ENCODE peak calls at places on chromosomes 3 and 15, in four cellular contexts. B, L, C and D are unnamed samples.

GRCh38 chr3:182785756-182786155 is 7.5 kb upstream of the ATP11B start:
- DNase-seq in B (no peak), L (no peak), C (no peak), D (no peak)

GRCh38 chr3:189260556-189261493 is 89.1 kb downstream of the TPRG1 start:
- DNase-seq in C (peak; percentile 7), B (no peak), L (no peak), D (peak; percentile 46)

GRCh38 chr3:34376691-34377090 is 578.3 kb downstream of the PDCD6IP start:
- DNase-seq in C (no peak), B (no peak), L (no peak), D (no peak)

GRCh38 chr3:46566040-46566631 is at the start of gene LRRC2:
- DNase-seq in C (peak; percentile 68), B (peak; percentile 17), L (no peak), D (peak; percentile 81)

GRCh38 chr15:33985287-33985686 is 17.0 kb downstream of the CHRM5 start:
- DNase-seq in C (peak; percentile 22), B (no peak), L (no peak), D (peak; percentile 78)

GRCh38 chr3:65348596-65348995 is 660.8 kb upstream of the ADAMTS9 start:
- DNase-seq in B (no peak), C (peak; percentile 19), L (no peak), D (peak; percentile 61)

GRCh38 chr3:174330303-174330702 is 528.8 kb upstream of the NAALADL2 start:
- DNase-seq in B (no peak), C (no peak), L (no peak), D (peak; percentile 87)

GRCh38 chr15:42118650-42119531 is 24.5 kb upstream of the PLA2G4D start:
- DNase-seq in L (no peak), C (peak; percentile 49), B (peak; percentile 19), D (peak; percentile 12)

GRCh38 chr15:53830707-53831386 is 71.4 kb upstream of the WDR72 start:
- DNase-seq in B (no peak), L (no peak), C (peak; percentile 37), D (no peak)

GRCh38 chr15:43390723-43391122 is 19.8 kb downstream of the TUBGCP4 start:
- DNase-seq in L (no peak), B (no peak), C (no peak), D (peak; percentile 28)

GRCh38 chr3:195835791-195836190 is 24.1 kb upstream of the MUC4 start:
- DNase-seq in B (no peak), L (no peak), C (no peak), D (no peak)

GRCh38 chr15:74317820-74318375 is 49.5 kb downstream of the CYP11A1 start:
- DNase-seq in L (no peak), B (no peak), C (peak; percentile 70), D (peak; percentile 94)

GRCh38 chr15:56978898-56979662 is 60.6 kb downstream of the TCF12 start:
- DNase-seq in B (no peak), C (no peak), L (no peak), D (peak; percentile 69)

GRCh38 chr15:50501815-50502214 is 44.7 kb downstream of the USP50 start:
- DNase-seq in L (no peak), B (no peak), C (no peak), D (no peak)

GRCh38 chr3:9820944-9821343 is 10.9 kb downstream of the TTLL3 start:
- DNase-seq in C (no peak), L (no peak), B (no peak), D (peak; percentile 31)

GRCh38 chr15:23035964-23036566 is 3.3 kb downstream of the TUBGCP5 start:
- DNase-seq in L (no peak), C (peak; percentile 57), B (peak; percentile 67), D (peak; percentile 71)

GRCh38 chr15:100711479-100712130 is 109.2 kb downstream of the ASB7 start:
- DNase-seq in C (no peak), L (no peak), B (no peak), D (no peak)

GRCh38 chr15:90620379-90621134 is 90.8 kb downstream of the CRTC3 start:
- DNase-seq in C (no peak), L (peak; percentile 27), B (no peak), D (no peak)

GRCh38 chr3:10846657-10846975 is 30.6 kb downstream of the SLC6A11 start:
- DNase-seq in C (no peak), L (no peak), B (no peak), D (no peak)

GRCh38 chr3:121781611-121782010 is 32.1 kb upstream of the GOLGB1 start:
- DNase-seq in C (no peak), L (no peak), B (no peak), D (no peak)

GRCh38 chr15:29039466-29040366 is 153.9 kb downstream of the APBA2 start:
- DNase-seq in C (no peak), L (peak; percentile 7), B (no peak), D (no peak)

GRCh38 chr15:81888748-81889479 is 156.9 kb downstream of the MEX3B start:
- DNase-seq in C (peak; percentile 26), L (no peak), B (no peak), D (peak; percentile 66)

GRCh38 chr3:79094654-79095053 is 673.1 kb downstream of the ROBO1 start:
- DNase-seq in B (no peak), L (no peak), C (no peak), D (no peak)

GRCh38 chr3:40741729-40742128 is 217.0 kb downstream of the ZNF621 start:
- DNase-seq in B (peak; percentile 20), L (no peak), C (peak; percentile 77), D (no peak)

GRCh38 chr15:40932146-40932545 is 3.0 kb downstream of the DLL4 start:
- DNase-seq in L (no peak), B (no peak), C (no peak), D (no peak)

GRCh38 chr15:63244976-63245645 is 32.3 kb upstream of the APH1B start:
- DNase-seq in L (no peak), B (no peak), C (no peak), D (peak; percentile 64)

GRCh38 chr3:96631050-96631449 is 183.3 kb upstream of the EPHA6 start:
- DNase-seq in L (no peak), C (no peak), B (no peak), D (no peak)

GRCh38 chr3:10945683-10946287 is 46.8 kb upstream of the SLC6A1 start:
- DNase-seq in B (peak; percentile 32), C (peak; percentile 82), L (no peak), D (peak; percentile 59)

GRCh38 chr3:143633816-143634215 is 214.5 kb downstream of the SLC9A9 start:
- DNase-seq in L (no peak), B (no peak), C (no peak), D (no peak)
- H3K4me2 ChIP-seq in L (no peak overlapping the region), B (no peak overlapping the region), C (no peak overlapping the region), D (no peak overlapping the region)

GRCh38 chr3:135487261-135487660 is 478.3 kb upstream of the PPP2R3A start:
- DNase-seq in C (no peak), L (no peak), B (no peak), D (no peak)

GRCh38 chr3:135490219-135490618 is 475.3 kb upstream of the PPP2R3A start:
- DNase-seq in L (no peak), C (no peak), B (no peak), D (no peak)

DNA sequence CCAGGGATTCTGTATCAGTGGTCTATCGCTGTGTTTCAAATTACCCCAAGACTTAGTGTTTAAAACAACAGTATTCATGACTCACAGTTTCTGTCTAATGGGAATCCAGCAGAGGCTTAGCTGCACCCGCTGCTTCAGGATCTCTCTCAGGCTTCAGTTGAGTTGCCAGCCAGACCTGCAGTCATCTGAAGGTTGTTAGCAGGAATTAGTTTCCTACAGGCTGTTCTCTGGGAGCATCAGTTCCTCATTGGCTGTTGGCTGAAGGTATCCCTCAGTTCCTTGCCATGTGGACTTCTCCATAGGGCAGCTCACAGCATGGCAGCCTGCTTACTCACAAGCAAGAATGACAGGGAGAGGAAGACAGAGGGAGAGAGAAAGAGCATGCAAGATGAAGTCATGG is 474.1 kb upstream of the PPP2R3A start:
- DNase-seq in L (no peak), B (no peak), C (no peak), D (no peak)
- H2AFZ ChIP-seq in L (no peak overlapping the region), B (no peak overlapping the region), C (no peak overlapping the region), D (no peak overlapping the region)

DNA sequence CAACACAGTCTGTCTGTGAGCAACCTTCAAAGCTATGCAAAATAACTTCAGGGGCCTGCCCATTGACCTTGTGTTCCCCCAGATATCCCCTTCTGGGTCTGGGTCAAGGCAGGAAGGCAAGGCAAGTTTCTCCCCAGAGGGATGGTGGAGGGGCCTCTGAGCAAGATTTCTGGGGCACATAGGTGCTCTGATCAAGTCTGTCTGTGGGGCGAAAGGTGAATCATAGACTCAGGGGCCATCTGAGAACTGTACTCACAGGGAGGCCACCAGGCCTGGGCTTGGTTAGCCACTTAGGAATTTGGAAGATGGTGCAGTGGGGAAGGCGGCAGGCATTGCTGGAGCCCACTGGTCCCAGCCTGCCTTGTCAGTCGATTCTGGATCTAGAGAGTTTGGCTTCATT is 92.4 kb downstream of the MINAR1 start:
- DNase-seq in C (no peak), L (no peak), B (no peak), D (no peak)
- H3K27ac ChIP-seq in C (no peak overlapping the region), L (no peak overlapping the region), B (no peak overlapping the region), D (no peak overlapping the region)

GRCh38 chr15:67547836-67548531 is 5.5 kb downstream of the MAP2K5 start:
- DNase-seq in C (no peak), B (no peak), L (no peak), D (peak; percentile 84)
- H3K4me2 ChIP-seq in C (peak overlapping the region; percentile 18), B (no peak overlapping the region), L (no peak overlapping the region), D (peak overlapping the region; percentile 52)

DNA sequence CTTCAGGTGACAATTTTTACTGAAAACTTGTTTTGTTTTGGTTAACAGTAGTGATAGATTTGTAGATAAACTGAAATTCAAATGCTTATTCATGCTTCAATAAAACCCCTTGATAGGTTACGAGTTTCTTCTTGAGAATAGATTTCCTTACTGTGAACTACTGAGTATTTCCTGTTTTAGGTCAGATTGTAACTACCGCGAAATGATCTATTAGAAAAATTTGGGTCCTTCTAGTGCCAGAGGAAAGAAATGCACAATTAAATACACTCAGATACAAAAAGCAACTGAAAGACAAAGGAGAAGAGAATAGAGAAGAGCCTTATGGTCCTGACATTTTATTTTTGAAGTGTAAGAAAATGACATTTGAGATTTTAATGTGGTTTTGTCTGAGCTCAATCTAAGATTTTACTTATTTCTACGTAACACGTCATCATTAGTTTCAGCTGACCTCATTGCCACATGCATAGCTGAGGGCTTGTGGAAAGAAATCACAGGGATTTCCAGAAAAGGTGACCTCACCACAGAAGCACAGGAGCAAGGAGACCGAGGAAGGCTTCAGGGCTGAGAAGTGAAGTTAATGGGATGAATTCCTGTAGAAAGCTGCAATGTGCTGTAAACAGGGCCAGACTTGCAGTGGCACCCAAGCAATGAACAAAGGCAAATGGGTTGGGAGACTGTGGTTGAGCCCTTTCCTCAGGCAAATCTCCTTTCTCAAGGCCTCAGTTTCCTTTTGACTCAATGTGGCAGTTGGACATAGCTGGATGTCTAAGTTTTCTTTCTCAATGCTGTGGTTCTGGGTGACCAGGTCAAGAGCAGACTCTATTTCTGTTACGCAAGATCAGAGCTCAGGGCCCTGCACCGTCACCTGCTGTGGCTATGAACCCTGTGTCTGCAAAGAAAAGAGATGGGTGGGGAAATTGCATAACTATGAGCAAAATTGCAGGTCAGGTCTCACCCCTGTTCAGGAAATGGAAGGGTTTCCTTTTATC is 252.0 kb upstream of the TBL1XR1 start:
- DNase-seq in L (peak; percentile 36), B (no peak), C (peak; percentile 44), D (no peak)
- H2AFZ ChIP-seq in L (peak overlapping the region; percentile 20), B (no peak overlapping the region), C (no peak overlapping the region), D (no peak overlapping the region)

GRCh38 chr3:129611446-129611800 is 4.9 kb upstream of the PLXND1 start:
- DNase-seq in C (no peak), L (no peak), B (no peak), D (no peak)
- H3K27ac ChIP-seq in C (no peak overlapping the region), L (no peak overlapping the region), B (no peak overlapping the region), D (peak overlapping the region; percentile 68)